ENCODE peak calls at places on chromosomes 2 and 18, in five cellular contexts. M is T-cell; E is activated T-helper 1 cell treated with anti-CD3 and anti-CD28 coated beads, Interleukin-12 subunit alpha, Interleukin-12 subunit beta, Interleukin-2, Interleukin-4 antibody, amounts not matched to agents 30 ng/mL and 10 ng/mL and 1 ng/mL, durations not matched to agents 14 hours and 24 hours and 36 hours; C is GM13976; J is progenitor cell of endocrine pancreas. H is an unnamed sample.

GRCh38 chr2:235390108-235390815 is 103.6 kb upstream of the AGAP1 start:
- DNase-seq in M (peak), E (peak), C (no peak), J (no peak), H (no peak)

GRCh38 chr2:205660521-205661124 is 21.7 kb upstream of the NRP2 start:
- DNase-seq in M (no peak), E (peak), C (peak), J (no peak), H (peak)

GRCh38 chr2:349390-349789 is 61.5 kb upstream of the ALKAL2 start:
- DNase-seq in M (no peak), E (no peak), C (no peak), J (no peak), H (no peak)

GRCh38 chr2:180222642-180223041 is 215.5 kb upstream of the CWC22 start:
- DNase-seq in M (no peak), E (no peak), C (no peak), J (no peak), H (no peak)

GRCh38 chr18:69897397-69898108 is 50.1 kb downstream of the CD226 start:
- DNase-seq in M (no peak), E (peak), C (peak), J (no peak), H (no peak)

GRCh38 chr2:8622199-8622911 is 59.5 kb upstream of the ID2 start:
- DNase-seq in M (no peak), E (no peak), C (no peak), J (no peak), H (no peak)

GRCh38 chr2:235347691-235348090 is 146.2 kb upstream of the AGAP1 start:
- DNase-seq in M (no peak), E (no peak), C (no peak), J (no peak), H (no peak)

GRCh38 chr18:58180738-58181353 is 136.8 kb downstream of the NEDD4L start:
- DNase-seq in M (peak), E (peak), C (peak), J (peak), H (peak)

GRCh38 chr2:58428286-58428552 is 187.1 kb upstream of the FANCL start:
- DNase-seq in M (no peak), E (no peak), C (peak), J (peak), H (no peak)

GRCh38 chr2:68319397-68320117 is at the start of gene CNRIP1:
- DNase-seq in M (no peak), E (no peak), C (peak), J (peak), H (peak)

GRCh38 chr18:65415167-65415566 is 335.6 kb upstream of the CDH7 start:
- DNase-seq in M (no peak), E (no peak), C (no peak), J (no peak), H (no peak)

GRCh38 chr18:34576622-34577021 is 133.5 kb upstream of the DTNA start:
- DNase-seq in M (no peak), E (no peak), C (no peak), J (no peak), H (no peak)

GRCh38 chr2:38129410-38129809 is 53.5 kb upstream of the CYP1B1 start:
- DNase-seq in M (no peak), E (no peak), C (no peak), J (no peak), H (no peak)

GRCh38 chr2:207884127-207884526 is 114.4 kb upstream of the FZD5 start:
- DNase-seq in M (no peak), E (no peak), C (no peak), J (no peak), H (no peak)

GRCh38 chr18:74278058-74278457 is 13.7 kb downstream of the CYB5A start:
- DNase-seq in M (no peak), E (no peak), C (no peak), J (no peak), H (no peak)

GRCh38 chr18:48940854-48941531 is 9.8 kb downstream of the SMAD7 start:
- DNase-seq in M (peak), E (peak), C (peak), J (no peak), H (no peak)

GRCh38 chr2:190535586-190535985 is 1.1 kb upstream of the NEMP2 start:
- DNase-seq in M (no peak), E (no peak), C (no peak), J (no peak), H (no peak)

GRCh38 chr2:85444629-85445028 is 26.1 kb downstream of the SH2D6 start:
- DNase-seq in M (no peak), E (no peak), C (no peak), J (no peak), H (no peak)

GRCh38 chr2:98727369-98727749 is 3.6 kb downstream of the MGAT4A start:
- DNase-seq in M (no peak), E (no peak), C (no peak), J (no peak), H (no peak)

GRCh38 chr2:236240228-236240990 is 23.8 kb downstream of the ASB18 start:
- DNase-seq in M (no peak), E (no peak), C (no peak), J (no peak), H (peak)

GRCh38 chr2:241846406-241846805 is 12.3 kb downstream of the PDCD1 start:
- DNase-seq in M (no peak), E (no peak), C (no peak), J (no peak), H (no peak)

GRCh38 chr2:36371070-36371962 is 15.7 kb downstream of the CRIM1 start:
- DNase-seq in M (no peak), E (no peak), C (no peak), J (no peak), H (no peak)

GRCh38 chr2:168348076-168348475 is 100.7 kb upstream of the STK39 start:
- DNase-seq in M (no peak), E (no peak), C (peak), J (peak), H (peak)

GRCh38 chr2:12261993-12262680 is 454.6 kb upstream of the TRIB2 start:
- DNase-seq in M (no peak), E (no peak), C (no peak), J (no peak), H (no peak)

GRCh38 chr2:63364866-63365265 is 223.4 kb downstream of the WDPCP start:
- DNase-seq in M (no peak), E (no peak), C (no peak), J (no peak), H (no peak)

GRCh38 chr2:74528600-74529356 is 728 bp downstream of the AUP1 start:
- DNase-seq in M (no peak), E (no peak), C (no peak), J (no peak), H (no peak)

GRCh38 chr2:45820048-45820447 is 168.6 kb downstream of the PRKCE start:
- DNase-seq in M (no peak), E (no peak), C (no peak), J (no peak), H (no peak)

GRCh38 chr2:151760139-151760650 is 25.9 kb upstream of the NEB start:
- DNase-seq in M (no peak), E (no peak), C (no peak), J (no peak), H (no peak)

GRCh38 chr2:1782514-1782913 is 38.2 kb upstream of the PXDN start:
- DNase-seq in M (no peak), E (no peak), C (no peak), J (no peak), H (no peak)